ENCODE peak calls at places on chromosomes 2 and 18, in four cellular contexts. I is stimulated activated CD8-positive, alpha-beta memory T cell treated with anti-CD3 and anti-CD28 coated beads, Interleukin-2, amount 100 ng/mL, for 1 hour; C is NCI-H1436 treated with DMSO at 0.1 percent for 48 hours; L is MM.1S. T is an unnamed sample.

GRCh38 chr2:25397777-25398176 is 56.1 kb upstream of the DNMT3A start:
- DNase-seq in I (no peak), C (no peak), L (no peak), T (no peak)

GRCh38 chr2:10617241-10617640 is 72.5 kb downstream of the NOL10 start:
- DNase-seq in I (no peak), C (no peak), L (no peak), T (no peak)

GRCh38 chr2:109694190-109694589 is 80.0 kb downstream of the SOWAHC start:
- DNase-seq in I (no peak), C (no peak), L (no peak), T (no peak)

GRCh38 chr2:113117594-113118262 is 9.7 kb upstream of the IL1RN start:
- DNase-seq in I (no peak), C (no peak), L (no peak), T (no peak)

GRCh38 chr18:47120428-47120827 is 29.9 kb downstream of the HDHD2 start:
- DNase-seq in I (no peak), C (no peak), L (no peak), T (no peak)

GRCh38 chr2:73640537-73640936 is 1.7 kb downstream of the NAT8 start:
- DNase-seq in I (no peak), C (no peak), L (no peak), T (no peak)

GRCh38 chr2:105449083-105449482 is 50.2 kb upstream of the FHL2 start:
- DNase-seq in I (no peak), C (no peak), L (no peak), T (no peak)

GRCh38 chr18:70293166-70293565 is 4.3 kb downstream of the SOCS6 start:
- DNase-seq in I (no peak), C (no peak), L (no peak), T (no peak)

GRCh38 chr2:230871361-230872150 is 6.8 kb downstream of the ITM2C start:
- DNase-seq in I (no peak), C (no peak), L (peak; percentile 21), T (no peak)

GRCh38 chr2:88190808-88191721 is 20.9 kb downstream of the THNSL2 start:
- DNase-seq in I (no peak), C (no peak), L (peak; percentile 52), T (no peak)

GRCh38 chr2:191696001-191696400 is 18.1 kb downstream of the NABP1 start:
- DNase-seq in I (no peak), C (no peak), L (peak; percentile 26), T (no peak)

T was measured in central memory CD4-positive, alpha-beta T cell.